ENCODE peak calls at places on chromosomes 4 and X, in ten cellular contexts. N is CD8-positive, alpha-beta memory T cell; Y is pancreas; A is foreskin keratinocyte; D is GM12878; V is neuronal stem cell; Z is right cardiac atrium; L is A549; C is naive thymus-derived CD4-positive, alpha-beta T cell; I is PC-9. U is an unnamed sample. For H3K4me1, the result is how much of the 10 kb centered on the place peaks cover.

GRCh38 chrX:39688576-39689373 is 409.0 kb downstream of the BCOR start:
- DNase-seq in N (no peak), Y (peak), A (no peak), D (no peak), V (peak), Z (peak), L (peak), C (no peak), I (no peak), U (no peak)

GRCh38 chrX:13646154-13646549 is 6.8 kb upstream of the TCEANC start:
- DNase-seq in N (no peak), Y (peak), A (no peak), D (no peak), V (peak), Z (peak), L (peak), C (peak), I (peak), U (no peak)

GRCh38 chr4:56976878-56977320 is 507 bp downstream of the NOA1 start:
- DNase-seq in N (peak), Y (peak), A (peak), D (no peak), V (peak), Z (peak), L (peak), C (peak), I (peak), U (no peak)

GRCh38 chr4:7526491-7526890 is 91.8 kb upstream of the PSAPL1 start:
- DNase-seq in N (no peak), Y (no peak), A (no peak), D (no peak), V (no peak), Z (no peak), L (no peak), C (no peak), I (no peak), U (no peak)

GRCh38 chrX:15567886-15568616 is 32.7 kb downstream of the ACE2 start:
- DNase-seq in N (no peak), Y (no peak), A (no peak), D (no peak), V (no peak), Z (no peak), L (no peak), C (no peak), I (no peak), U (no peak)

GRCh38 chr4:125390126-125390525 is 75.4 kb downstream of the FAT4 start:
- DNase-seq in N (no peak), Y (no peak), A (peak), D (no peak), V (no peak), Z (no peak), L (no peak), C (no peak), I (peak), U (peak)

GRCh38 chr4:175447006-175447405 is 365.1 kb downstream of the GPM6A start:
- DNase-seq in N (no peak), Y (no peak), A (no peak), D (no peak), V (peak), Z (no peak), L (no peak), C (no peak), I (no peak), U (no peak)

GRCh38 chrX:68261060-68261672 is 172.1 kb downstream of the OPHN1 start:
- DNase-seq in N (no peak), Y (no peak), A (no peak), D (no peak), V (no peak), Z (no peak), L (no peak), C (no peak), I (no peak), U (no peak)

GRCh38 chr4:110172972-110173371 is 25.4 kb downstream of the ELOVL6 start:
- DNase-seq in N (no peak), Y (no peak), A (no peak), D (no peak), V (no peak), Z (no peak), L (no peak), C (no peak), I (no peak), U (no peak)

DNA sequence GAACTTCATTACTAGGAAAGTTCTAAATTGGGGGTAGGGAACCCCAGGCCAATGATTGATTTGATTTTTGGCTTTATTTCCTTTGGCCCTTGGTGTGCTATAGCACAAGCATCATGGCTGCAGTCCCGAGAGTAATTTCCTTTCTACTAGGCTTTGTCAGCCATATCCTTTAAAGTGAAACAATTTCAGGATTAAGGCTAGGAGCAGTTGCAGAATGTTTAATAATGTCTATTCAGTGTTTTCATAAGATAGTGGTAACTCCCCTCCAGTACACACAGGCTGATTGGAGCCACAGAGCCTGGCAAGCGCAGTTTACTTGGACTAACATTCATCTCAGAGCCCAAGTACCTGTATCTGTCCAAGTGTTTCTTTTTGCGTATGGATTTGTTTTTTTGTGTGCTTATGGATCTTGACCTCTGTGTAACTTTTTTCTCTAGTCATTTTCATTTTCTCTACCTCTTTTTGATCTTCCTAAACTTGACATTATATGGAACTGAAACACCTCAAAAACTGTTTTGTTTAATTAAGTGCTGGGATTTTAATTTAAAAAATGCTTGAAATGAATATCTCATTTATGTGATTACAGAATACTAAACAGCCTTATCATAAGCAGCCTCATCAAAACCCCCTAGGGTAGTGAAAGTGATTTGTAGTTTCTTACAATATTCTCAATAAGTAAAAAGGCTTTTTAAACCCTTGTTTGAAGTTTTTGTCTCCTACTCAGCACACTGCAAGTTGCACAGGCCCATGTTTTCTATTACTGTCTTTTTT is 7.5 kb downstream of the STIM2 start:
- DNase-seq in N (no peak), Y (no peak), A (no peak), D (no peak), V (no peak), Z (peak), L (no peak), C (no peak), I (no peak), U (no peak)
- H3K4me1 ChIP-seq in N (half or more), Y (under half), A (under half), D (under half), V (under half), Z (under half), L (under half), C (half or more), I (under half), U (under half)

GRCh38 chr4:98623126-98623802 is 35.1 kb downstream of the TSPAN5 start:
- DNase-seq in N (no peak), Y (no peak), A (no peak), D (no peak), V (no peak), Z (no peak), L (no peak), C (no peak), I (no peak), U (no peak)
- H3K4me1 ChIP-seq in N (under half), Y (under half), A (under half), D (under half), V (under half), Z (under half), L (under half), C (under half), I (under half), U (half or more)

GRCh38 chr4:99811117-99811516 is 5.5 kb upstream of the DAPP1 start:
- DNase-seq in N (no peak), Y (no peak), A (no peak), D (no peak), V (no peak), Z (no peak), L (no peak), C (no peak), I (no peak), U (no peak)
- H3K4me1 ChIP-seq in N (under half), Y (under half), A (under half), D (under half), V (under half), Z (under half), L (under half), C (under half), I (under half), U (under half)

DNA sequence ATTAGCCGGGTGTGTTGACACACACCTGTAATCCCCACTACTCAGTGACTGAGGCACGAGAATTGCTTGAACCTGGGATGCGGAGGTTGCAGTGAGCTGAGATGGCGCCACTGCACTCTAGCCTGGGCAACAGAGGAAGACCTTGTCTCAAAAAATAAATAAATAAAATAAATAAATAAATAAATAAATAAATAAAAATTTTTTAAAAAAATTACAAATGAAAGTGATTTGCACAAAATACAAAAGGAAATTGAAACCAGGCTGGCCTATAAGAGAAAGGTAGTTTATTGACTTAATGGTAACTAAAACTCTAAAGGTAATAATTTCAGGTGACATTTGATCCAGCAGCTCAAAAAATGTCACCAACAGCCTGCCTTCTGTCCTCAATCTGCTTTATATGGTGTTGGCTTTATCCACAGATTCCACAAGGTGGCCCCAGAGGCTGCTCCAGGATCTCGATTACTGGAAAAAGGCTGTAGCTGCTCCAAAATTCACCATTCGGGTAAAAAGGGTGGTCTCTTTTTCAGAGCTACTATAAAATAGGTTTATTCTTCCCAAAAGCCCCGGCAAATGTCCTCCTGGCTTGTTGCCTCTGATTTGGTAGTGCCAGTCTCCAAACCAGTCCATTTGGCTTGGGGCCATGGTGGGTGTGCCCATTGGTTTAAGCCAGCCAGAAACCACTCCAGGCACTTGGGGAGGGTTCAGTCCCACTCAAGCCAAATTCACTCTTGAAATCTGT is 61.4 kb upstream of the TRIM2 start:
- DNase-seq in N (peak), Y (peak), A (no peak), D (no peak), V (peak), Z (peak), L (peak), C (peak), I (peak), U (peak)
- H3K4me1 ChIP-seq in N (under half), Y (under half), A (under half), D (under half), V (under half), Z (under half), L (under half), C (under half), I (under half), U (under half)

GRCh38 chrX:66001596-66001995 is 38.3 kb downstream of the VSIG4 start:
- DNase-seq in N (no peak), Y (no peak), A (no peak), D (no peak), V (no peak), Z (no peak), L (no peak), C (no peak), I (no peak), U (no peak)
- H3K4me1 ChIP-seq in N (half or more), Y (under half), A (under half), D (under half), V (under half), Z (under half), L (under half), C (half or more), I (under half), U (under half)